ENCODE peak calls at places on chromosomes 12 and 14, in ten cellular contexts. S is AG08396, V is T47D, L is NCI-H187, O is right atrium auricular region, I is PC-3, Y is EL, X is mucosa of gallbladder, Q is COLO829, F is HuH-7.5. Z is an unnamed sample.

GRCh38 chr14:43896044-43896443 is 611.0 kb downstream of the FSCB start:
- DNase-seq in Q (no peak), S (no peak), I (no peak), Y (no peak), F (no peak), L (no peak), O (no peak), X (no peak), V (no peak), Z (no peak)

GRCh38 chr14:49250109-49250508 is 336.1 kb downstream of the RPS29 start:
- DNase-seq in S (no peak), X (no peak), Q (no peak), O (no peak), I (peak), L (no peak), F (no peak), V (no peak), Y (peak), Z (peak)

GRCh38 chr12:49664591-49665146 is 41.3 kb downstream of the PRPF40B start:
- DNase-seq in F (no peak), Y (peak), X (no peak), S (no peak), I (peak), Q (no peak), V (no peak), O (no peak), L (no peak), Z (peak)

GRCh38 chr14:34220311-34220710 is 241.7 kb downstream of the SPTSSA start:
- DNase-seq in F (no peak), V (no peak), L (no peak), I (no peak), X (no peak), O (no peak), Q (no peak), S (no peak), Y (no peak), Z (no peak)

GRCh38 chr12:113097716-113098427 is 37.7 kb downstream of the RASAL1 start:
- DNase-seq in X (peak), S (peak), F (no peak), Q (peak), L (no peak), I (no peak), O (peak), V (no peak), Y (no peak), Z (peak)

GRCh38 chr12:123141615-123142517 is 9.0 kb downstream of the PITPNM2 start:
- DNase-seq in I (peak), V (no peak), L (no peak), O (peak), Y (peak), X (no peak), F (no peak), S (peak), Q (peak), Z (peak)

GRCh38 chr14:104372390-104373054 is 207.0 kb upstream of the C14orf180 start:
- DNase-seq in L (no peak), O (no peak), V (no peak), Q (no peak), X (no peak), S (no peak), F (no peak), Y (no peak), I (no peak), Z (no peak)

GRCh38 chr14:73125169-73125588 is 11.1 kb upstream of the PSEN1 start:
- DNase-seq in Y (no peak), L (peak), S (no peak), V (no peak), Q (no peak), X (no peak), F (no peak), O (no peak), I (no peak), Z (no peak)

GRCh38 chr14:90561031-90561430 is 164.2 kb downstream of the CALM1 start:
- DNase-seq in V (no peak), I (no peak), Y (no peak), X (no peak), S (no peak), F (no peak), L (no peak), O (no peak), Q (no peak), Z (no peak)

GRCh38 chr12:106917503-106917902 is 38.2 kb upstream of the TMEM263 start:
- DNase-seq in I (no peak), Y (no peak), F (no peak), V (no peak), O (no peak), Q (no peak), X (no peak), L (no peak), S (no peak), Z (no peak)

GRCh38 chr12:51217133-51217967 is 512 bp downstream of the POU6F1 start:
- DNase-seq in S (peak), F (peak), I (no peak), Y (peak), X (peak), Q (no peak), O (peak), V (peak), L (no peak), Z (no peak)

GRCh38 chr12:112855375-112855774 is 51.4 kb upstream of the OAS1 start:
- DNase-seq in Q (peak), L (no peak), O (no peak), V (peak), F (no peak), S (no peak), X (no peak), Y (peak), I (peak), Z (peak)

GRCh38 chr12:45130881-45131281 is 80.0 kb upstream of the DBX2 start:
- DNase-seq in O (peak), F (peak), X (peak), Q (peak), Y (peak), V (peak), I (peak), S (peak), L (peak), Z (peak)

GRCh38 chr12:74408601-74409166 is 129.0 kb upstream of the ATXN7L3B start:
- DNase-seq in Y (no peak), Q (no peak), F (no peak), I (no peak), L (no peak), O (no peak), X (no peak), V (no peak), S (no peak), Z (no peak)

GRCh38 chr14:94570002-94570400 is 8.8 kb downstream of the SERPINA4 start:
- DNase-seq in L (no peak), X (no peak), F (no peak), Q (no peak), Y (no peak), O (no peak), I (no peak), V (no peak), S (no peak), Z (no peak)

GRCh38 chr12:26940820-26941219 is 2.5 kb downstream of the FGFR1OP2 start:
- DNase-seq in I (no peak), L (no peak), S (no peak), F (no peak), Q (no peak), O (no peak), V (no peak), X (no peak), Y (peak), Z (no peak)

GRCh38 chr12:5376591-5377207 is 55.2 kb upstream of the NTF3 start:
- DNase-seq in X (no peak), I (peak), F (no peak), Q (no peak), L (peak), S (no peak), V (no peak), Y (no peak), O (no peak), Z (no peak)

GRCh38 chr12:122106891-122107660 is 28.5 kb downstream of the MLXIP start:
- DNase-seq in Q (no peak), S (peak), I (peak), Y (peak), X (peak), F (no peak), O (no peak), V (no peak), L (peak), Z (peak)

GRCh38 chr14:52917732-52918131 is 33.1 kb downstream of the FERMT2 start:
- DNase-seq in L (no peak), O (no peak), V (no peak), I (peak), S (no peak), F (no peak), Q (no peak), Y (peak), X (no peak), Z (peak)

GRCh38 chr14:89165189-89165809 is 251.7 kb downstream of the FOXN3 start:
- DNase-seq in X (no peak), Q (no peak), I (no peak), O (no peak), L (no peak), V (no peak), Y (no peak), S (peak), F (no peak), Z (no peak)

GRCh38 chr12:44526655-44527199 is 349.4 kb downstream of the NELL2 start:
- DNase-seq in I (no peak), V (no peak), F (no peak), O (no peak), L (no peak), Q (no peak), S (no peak), X (no peak), Y (no peak), Z (no peak)

GRCh38 chr12:102521662-102522277 is 41.4 kb upstream of the IGF1 start:
- DNase-seq in O (no peak), Y (no peak), I (no peak), S (no peak), X (no peak), L (no peak), V (no peak), Q (no peak), F (no peak), Z (no peak)

GRCh38 chr12:25972783-25973182 is 14.3 kb downstream of the RASSF8 start:
- DNase-seq in S (no peak), Q (no peak), X (no peak), F (no peak), O (no peak), Y (peak), I (peak), V (no peak), L (no peak), Z (no peak)

GRCh38 chr12:122867701-122868461 is 28.0 kb downstream of the VPS37B start:
- DNase-seq in I (peak), L (no peak), F (no peak), X (peak), S (no peak), V (peak), Y (no peak), O (no peak), Q (no peak), Z (peak)

Z was measured in renal cortical epithelial cell.